ENCODE peak calls at places on chromosomes 1 and 21, in seven cellular contexts. Y is occipital lobe, S is fibroblast of mammary gland, P is activated B cell treated with CpG ODN at 0.5 μM for 24 hours, F is NCI-H510A treated with DMSO at 0.1 percent for 48 hours, N is NB4, T is fibroblast of lung. G is an unnamed sample.

GRCh38 chr1:203420220-203420705 is 55.3 kb upstream of the PRELP start:
- DNase-seq in Y (no peak), P (no peak), T (no peak), F (no peak), N (no peak), S (no peak), G (no peak)

GRCh38 chr1:244445320-244446181 is 6.2 kb downstream of the ADSS2 start:
- DNase-seq in S (no peak), Y (no peak), N (no peak), F (no peak), T (peak; percentile 56), P (no peak), G (peak; percentile 82)

GRCh38 chr1:153271711-153272110 is 12.2 kb downstream of the LORICRIN start:
- DNase-seq in Y (no peak), N (no peak), F (no peak), P (no peak), T (no peak), S (no peak), G (no peak)

GRCh38 chr1:4380564-4381168 is 273.7 kb upstream of the AJAP1 start:
- DNase-seq in Y (no peak), P (no peak), T (peak; percentile 85), F (no peak), N (no peak), S (peak; percentile 11), G (no peak)

GRCh38 chr21:42833439-42833815 is 45.9 kb downstream of the WDR4 start:
- DNase-seq in Y (no peak), F (no peak), P (no peak), S (peak; percentile 19), T (no peak), N (peak; percentile 75), G (no peak)

GRCh38 chr1:26225033-26225831 is 8.8 kb upstream of the CEP85 start:
- DNase-seq in T (peak; percentile 47), N (no peak), Y (peak; percentile 78), F (no peak), P (peak; percentile 32), S (peak; percentile 8), G (peak; percentile 40)

GRCh38 chr1:26848947-26849774 is 13.8 kb upstream of the SFN start:
- DNase-seq in T (peak; percentile 89), F (no peak), Y (peak; percentile 23), P (no peak), S (peak; percentile 94), N (no peak), G (no peak)

GRCh38 chr1:156660752-156661112 is 16.5 kb downstream of the NES start:
- DNase-seq in Y (no peak), P (no peak), F (no peak), T (no peak), N (no peak), S (no peak), G (no peak)

GRCh38 chr1:86370627-86371026 is 25.5 kb downstream of the ODF2L start:
- DNase-seq in P (no peak), T (peak; percentile 78), S (peak; percentile 50), Y (no peak), N (no peak), F (no peak), G (no peak)

GRCh38 chr1:30039354-30040080 is 683.9 kb downstream of the MATN1 start:
- DNase-seq in Y (no peak), S (no peak), N (no peak), P (no peak), F (no peak), T (no peak), G (no peak)

GRCh38 chr1:202005958-202006357 is 4.4 kb upstream of the ELF3 start:
- DNase-seq in P (no peak), F (peak; percentile 24), Y (no peak), N (no peak), T (no peak), S (peak; percentile 37), G (no peak)

GRCh38 chr1:42392255-42392654 is 11.7 kb downstream of the RIMKLA start:
- DNase-seq in S (no peak), Y (no peak), F (peak; percentile 88), T (no peak), N (no peak), P (no peak), G (no peak)

GRCh38 chr1:16260814-16261213 is 23.8 kb upstream of the CPLANE2 start:
- DNase-seq in S (no peak), T (peak; percentile 84), N (no peak), Y (no peak), F (no peak), P (no peak), G (no peak)

GRCh38 chr1:8629241-8630091 is 188.0 kb downstream of the RERE start:
- DNase-seq in Y (no peak), S (peak; percentile 45), P (no peak), T (peak; percentile 41), N (peak; percentile 53), F (no peak), G (peak; percentile 79)

GRCh38 chr1:152981181-152981871 is 2.6 kb upstream of the SPRR1A start:
- DNase-seq in Y (no peak), N (no peak), S (no peak), T (no peak), F (no peak), P (no peak), G (no peak)

GRCh38 chr1:36863061-36863460 is 171.3 kb downstream of the GRIK3 start:
- DNase-seq in S (no peak), P (no peak), F (no peak), Y (no peak), T (no peak), N (no peak), G (no peak)

GRCh38 chr1:1081311-1082238 is 7.5 kb upstream of the RNF223 start:
- DNase-seq in S (no peak), N (no peak), Y (no peak), F (no peak), T (no peak), P (no peak), G (no peak)

GRCh38 chr1:93576346-93576745 is 105.3 kb downstream of the BCAR3 start:
- DNase-seq in T (peak; percentile 18), N (no peak), S (no peak), F (peak; percentile 96), Y (no peak), P (no peak), G (peak; percentile 38)

GRCh38 chr1:63898428-63899220 is 124.8 kb downstream of the ROR1 start:
- DNase-seq in F (no peak), S (no peak), Y (no peak), T (no peak), P (no peak), N (no peak), G (no peak)

GRCh38 chr1:98030483-98030882 is 109.6 kb upstream of the DPYD start:
- DNase-seq in Y (no peak), P (no peak), S (peak; percentile 42), F (no peak), T (peak; percentile 88), N (no peak), G (no peak)

GRCh38 chr1:40530735-40531380 is 579 bp upstream of the ZNF684 start:
- DNase-seq in F (no peak), P (no peak), T (peak; percentile 27), S (peak; percentile 41), N (peak; percentile 41), Y (no peak), G (no peak)

GRCh38 chr1:3366181-3367051 is 88.0 kb upstream of the ARHGEF16 start:
- DNase-seq in Y (no peak), F (no peak), N (no peak), T (peak; percentile 53), S (peak; percentile 47), P (no peak), G (peak; percentile 43)

GRCh38 chr21:32237021-32237420 is 41.8 kb downstream of the MIS18A start:
- DNase-seq in T (no peak), N (no peak), Y (no peak), S (peak; percentile 22), P (no peak), F (no peak), G (no peak)

GRCh38 chr1:30638811-30639210 is 84.6 kb downstream of the MATN1 start:
- DNase-seq in F (no peak), N (no peak), S (no peak), P (no peak), Y (no peak), T (no peak), G (no peak)

GRCh38 chr1:61842863-61843514 is 100.7 kb downstream of the PATJ start:
- DNase-seq in N (no peak), F (no peak), P (no peak), S (peak; percentile 31), T (no peak), Y (no peak), G (peak; percentile 12)

GRCh38 chr1:170351368-170351946 is 180.5 kb upstream of the GORAB start:
- DNase-seq in F (peak; percentile 39), S (peak; percentile 2), P (no peak), Y (no peak), N (no peak), T (peak; percentile 47), G (no peak)

GRCh38 chr1:175072131-175072941 is 4.7 kb downstream of the TNN start:
- DNase-seq in F (no peak), N (peak; percentile 91), S (peak; percentile 73), P (no peak), Y (peak; percentile 4), T (peak; percentile 90), G (peak; percentile 33)

GRCh38 chr1:44276006-44276405 is 62.7 kb downstream of the DMAP1 start:
- DNase-seq in N (peak; percentile 72), F (peak; percentile 100), P (no peak), T (peak; percentile 2), S (peak; percentile 41), Y (no peak), G (no peak)

GRCh38 chr21:46559291-46559983 is 45.4 kb downstream of the S100B start:
- DNase-seq in Y (no peak), F (no peak), T (no peak), N (no peak), P (no peak), S (no peak), G (no peak)

GRCh38 chr1:225318706-225319575 is 108.9 kb downstream of the LBR start:
- DNase-seq in Y (no peak), T (peak; percentile 36), P (no peak), S (peak; percentile 53), N (peak; percentile 72), F (peak; percentile 30), G (peak; percentile 1)

GRCh38 chr21:16535100-16535418 is 805.3 kb downstream of the USP25 start:
- DNase-seq in N (no peak), Y (peak; percentile 81), P (no peak), F (no peak), T (peak; percentile 95), S (peak; percentile 96), G (peak; percentile 90)

GRCh38 chr1:218991089-218991488 is 182.6 kb upstream of the LYPLAL1 start:
- DNase-seq in T (no peak), F (no peak), S (no peak), Y (no peak), N (no peak), P (no peak), G (no peak)

GRCh38 chr1:53371121-53371666 is 43.3 kb upstream of the LRP8 start:
- DNase-seq in N (no peak), P (peak; percentile 6), Y (no peak), F (no peak), S (no peak), T (no peak), G (no peak)

GRCh38 chr1:116999596-116999995 is 2.0 kb upstream of the CD101 start:
- DNase-seq in T (no peak), N (no peak), P (no peak), S (no peak), Y (no peak), F (no peak), G (no peak)

GRCh38 chr1:151342021-151342420 is 5.0 kb downstream of the RFX5 start:
- DNase-seq in S (no peak), T (no peak), Y (no peak), P (no peak), N (no peak), F (no peak), G (no peak)

GRCh38 chr1:181768216-181768929 is 285.1 kb downstream of the CACNA1E start:
- DNase-seq in N (no peak), T (peak; percentile 6), S (no peak), P (no peak), F (no peak), Y (no peak), G (no peak)

GRCh38 chr1:41659903-41660302 is 175.4 kb upstream of the EDN2 start:
- DNase-seq in T (no peak), S (no peak), F (no peak), Y (no peak), N (no peak), P (no peak), G (no peak)

GRCh38 chr1:224731633-224732032 is 115.5 kb downstream of the CNIH3 start:
- DNase-seq in Y (no peak), N (no peak), F (no peak), S (no peak), T (no peak), P (no peak), G (no peak)

G was measured in globus pallidus.